ENCODE peak calls at places on chromosomes 5 and 9, in eight cellular contexts. D, J, M, E, H, O, Q and Z are unnamed samples.
A peak's percentile ranks its signal among the peaks of the same experiment; 100 is the strongest.

GRCh38 chr5:45277860-45278259 is 418.3 kb downstream of the HCN1 start:
- DNase-seq in D (no peak), J (no peak), M (no peak), E (no peak), H (no peak), O (no peak), Q (no peak), Z (no peak)

GRCh38 chr5:9546973-9547947 is 1.4 kb upstream of the SEMA5A start:
- DNase-seq in D (no peak), J (peak; percentile 82), M (no peak), E (no peak), H (peak; percentile 74), O (no peak), Q (peak; percentile 61), Z (peak; percentile 68)

GRCh38 chr5:124707516-124707915 is 38.9 kb downstream of the ZNF608 start:
- DNase-seq in D (no peak), J (no peak), M (no peak), E (no peak), H (no peak), O (no peak), Q (no peak), Z (no peak)

GRCh38 chr9:128470560-128470959 is 14.8 kb downstream of the ODF2 start:
- DNase-seq in D (peak; percentile 19), J (peak; percentile 54), M (no peak), E (no peak), H (peak; percentile 61), O (peak; percentile 84), Q (no peak), Z (peak; percentile 54)

GRCh38 chr5:58012801-58013315 is 447.0 kb downstream of the PLK2 start:
- DNase-seq in D (no peak), J (no peak), M (no peak), E (no peak), H (no peak), O (no peak), Q (no peak), Z (no peak)

GRCh38 chr5:138901716-138902115 is 26.6 kb upstream of the LRRTM2 start:
- DNase-seq in D (no peak), J (peak; percentile 17), M (no peak), E (no peak), H (no peak), O (peak; percentile 4), Q (no peak), Z (no peak)

GRCh38 chr9:90124961-90125360 is 517.7 kb downstream of the DIRAS2 start:
- DNase-seq in D (no peak), J (no peak), M (no peak), E (no peak), H (no peak), O (no peak), Q (no peak), Z (no peak)

GRCh38 chr9:98210435-98210834 is 18.0 kb upstream of the CORO2A start:
- DNase-seq in D (no peak), J (no peak), M (no peak), E (no peak), H (no peak), O (no peak), Q (no peak), Z (no peak)

GRCh38 chr5:158513490-158514301 is 586.0 kb downstream of the EBF1 start:
- DNase-seq in D (no peak), J (peak; percentile 87), M (no peak), E (no peak), H (no peak), O (no peak), Q (no peak), Z (no peak)

GRCh38 chr9:129398901-129399300 is 220.8 kb upstream of the IER5L start:
- DNase-seq in D (no peak), J (no peak), M (no peak), E (no peak), H (no peak), O (no peak), Q (no peak), Z (no peak)

GRCh38 chr9:78630966-78631365 is 334.0 kb downstream of the PSAT1 start:
- DNase-seq in D (no peak), J (no peak), M (no peak), E (no peak), H (no peak), O (no peak), Q (no peak), Z (no peak)

GRCh38 chr9:107727113-107727780 is 237.7 kb upstream of the KLF4 start:
- DNase-seq in D (no peak), J (peak; percentile 63), M (no peak), E (no peak), H (peak; percentile 24), O (no peak), Q (no peak), Z (peak; percentile 37)

GRCh38 chr5:16913840-16914435 is 22.1 kb downstream of the MYO10 start:
- DNase-seq in D (no peak), J (no peak), M (no peak), E (no peak), H (no peak), O (no peak), Q (no peak), Z (no peak)

GRCh38 chr9:91783876-91784672 is 166.0 kb downstream of the ROR2 start:
- DNase-seq in D (no peak), J (no peak), M (no peak), E (no peak), H (no peak), O (no peak), Q (no peak), Z (no peak)

DNA sequence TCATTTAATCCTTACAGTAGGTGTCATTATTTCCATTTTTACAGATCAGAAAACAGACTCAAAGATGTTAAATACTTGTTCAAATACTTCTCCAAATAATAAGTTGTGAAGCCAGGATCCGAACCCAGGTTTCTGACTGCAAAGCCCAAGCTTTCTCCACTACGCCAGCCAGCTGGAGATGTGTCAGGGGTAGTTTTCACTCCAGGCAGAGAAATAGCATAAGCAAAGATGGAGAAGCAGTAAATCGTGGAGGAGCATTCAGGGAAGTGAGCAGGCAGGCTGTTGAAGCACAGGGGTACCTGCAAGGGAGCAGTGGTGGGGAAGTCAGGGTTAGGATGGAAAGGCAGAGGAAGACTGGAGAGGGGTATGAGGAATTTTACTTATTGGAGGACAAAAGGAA is 2.9 kb downstream of the TLN1 start:
- DNase-seq in D (no peak), J (no peak), M (no peak), E (no peak), H (peak; percentile 29), O (no peak), Q (no peak), Z (no peak)
- H3K4me3 ChIP-seq in D (no peak overlapping the region), J (peak overlapping the region; percentile 96), M (peak overlapping the region; percentile 71), E (peak overlapping the region; percentile 33), H (peak overlapping the region; percentile 88), O (peak overlapping the region; percentile 90), Q (peak overlapping the region; percentile 98), Z (peak overlapping the region; percentile 93)

GRCh38 chr9:83322438-83322837 is 215.8 kb downstream of the FRMD3 start:
- DNase-seq in D (no peak), J (no peak), M (no peak), E (no peak), H (no peak), O (no peak), Q (no peak), Z (no peak)
- TF ChIP-seq CTCF in D (no peak), J (no peak), M (no peak), E (no peak), H (peak; percentile 31), O (no peak), Q (no peak), Z (no peak)

DNA sequence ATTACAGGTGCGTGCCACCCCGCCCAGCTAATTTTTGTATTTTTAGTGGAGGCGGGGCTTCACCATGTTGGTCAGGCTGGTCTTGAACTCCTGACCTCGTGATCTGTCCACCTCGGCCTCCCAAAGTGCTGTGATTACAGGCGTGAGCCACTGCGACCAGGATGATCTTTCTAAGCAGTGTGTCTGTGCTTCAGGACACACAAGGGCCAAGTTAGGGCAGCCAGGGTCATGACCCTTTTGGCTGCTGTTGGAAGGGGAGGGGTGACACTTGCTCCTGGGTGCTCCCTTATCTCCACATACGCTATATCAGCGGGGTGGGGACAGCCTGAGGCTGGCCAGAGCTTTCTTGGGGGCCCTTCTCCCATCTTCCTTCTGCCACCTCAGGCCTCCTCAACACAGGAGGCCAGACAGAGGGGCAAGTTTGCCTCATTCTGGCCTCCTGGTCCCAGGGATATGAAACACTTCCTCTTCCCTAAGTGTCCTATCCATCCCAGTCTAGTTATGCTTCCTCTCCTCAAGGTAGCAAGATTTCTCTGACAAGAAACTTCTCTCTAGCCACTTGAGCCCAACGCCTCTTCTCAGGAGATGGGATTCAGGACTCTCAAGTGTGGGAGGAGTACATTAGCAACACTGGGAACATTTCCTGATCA is 1.9 kb upstream of the ZNF79 start:
- DNase-seq in D (no peak), J (no peak), M (no peak), E (no peak), H (no peak), O (no peak), Q (no peak), Z (no peak)
- H3K4me3 ChIP-seq in D (no peak overlapping the region), J (no peak overlapping the region), M (peak overlapping the region; percentile 72), E (no peak overlapping the region), H (no peak overlapping the region), O (no peak overlapping the region), Q (no peak overlapping the region), Z (no peak overlapping the region)

DNA sequence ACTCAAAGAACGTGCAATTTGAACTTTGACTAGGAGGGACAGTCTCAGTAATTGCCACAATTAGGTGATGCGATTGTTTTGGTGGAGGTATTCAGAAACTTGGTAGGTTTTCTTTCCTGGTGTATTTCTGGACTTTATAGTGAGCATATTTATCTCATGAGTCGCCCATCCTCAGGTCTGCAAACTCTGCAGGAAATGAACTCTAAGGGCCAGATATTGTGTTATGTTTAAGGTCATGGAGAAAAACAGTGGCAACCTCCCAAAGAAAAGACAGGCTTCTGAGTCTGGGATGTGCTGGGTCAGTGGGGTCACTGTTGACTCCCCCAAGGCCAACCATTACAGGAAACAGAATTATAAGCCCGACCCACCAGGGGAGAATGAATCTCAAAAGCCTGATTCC is 3.4 kb upstream of the C5orf63 start:
- DNase-seq in D (no peak), J (peak; percentile 44), M (no peak), E (no peak), H (peak; percentile 76), O (no peak), Q (no peak), Z (peak; percentile 76)
- TF ChIP-seq CTCF in D (no peak), J (no peak), M (no peak), E (no peak), H (no peak), O (no peak), Q (no peak), Z (no peak)

DNA sequence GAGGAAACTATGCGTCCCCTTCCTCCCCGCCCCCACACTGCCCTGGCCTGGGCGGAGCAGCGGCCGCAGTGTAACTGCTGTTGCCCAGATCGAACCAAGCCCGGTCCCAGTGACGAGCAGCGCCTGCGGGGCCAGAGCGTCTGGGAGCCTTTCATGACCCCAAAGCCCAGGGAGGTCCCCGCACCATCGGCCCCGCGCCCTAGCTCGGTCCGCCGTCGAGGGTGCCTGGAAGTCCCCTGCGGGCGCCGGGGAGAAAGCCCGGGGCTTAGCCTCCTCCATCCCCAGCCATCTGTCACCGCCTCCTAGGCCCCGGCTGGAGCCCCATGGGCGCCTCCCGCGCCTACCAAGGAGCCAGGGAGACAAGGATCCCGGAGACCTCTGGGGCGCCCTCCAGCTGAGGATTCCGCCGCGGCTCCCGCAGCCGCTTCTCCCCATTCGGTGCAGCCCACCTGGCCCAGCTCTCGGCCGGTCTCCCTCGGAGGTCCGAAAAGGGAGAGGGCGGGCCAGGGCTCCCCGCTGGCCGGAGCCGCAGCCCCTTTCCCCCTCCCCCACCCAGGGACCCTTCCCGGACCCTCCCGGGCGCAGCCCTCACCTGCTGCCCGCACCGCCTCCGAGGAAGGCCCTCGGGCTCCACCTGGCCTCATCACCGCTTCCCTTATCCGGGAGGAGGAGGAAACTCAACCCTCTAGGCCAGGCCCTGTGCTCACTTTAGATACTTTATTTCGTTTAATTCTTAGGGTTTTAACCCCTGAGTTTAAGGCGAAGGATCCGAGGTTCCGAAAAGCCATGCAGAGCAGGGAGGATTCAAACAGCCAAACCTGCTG is 45.6 kb downstream of the APTX start:
- DNase-seq in D (no peak), J (no peak), M (no peak), E (no peak), H (no peak), O (no peak), Q (no peak), Z (no peak)
- H3K4me3 ChIP-seq in D (no peak overlapping the region), J (no peak overlapping the region), M (no peak overlapping the region), E (no peak overlapping the region), H (peak overlapping the region; percentile 55), O (no peak overlapping the region), Q (peak overlapping the region; percentile 5), Z (peak overlapping the region; percentile 31)